ENCODE peak calls at places on chromosomes 12 and 14, in four cellular contexts. F is CD8-positive, alpha-beta T cell; P is central memory CD4-positive, alpha-beta T cell; G is GM20000. S is an unnamed sample.

GRCh38 chr12:20132818-20133217 is 235.5 kb upstream of the PDE3A start:
- DNase-seq in F (no peak), P (no peak), G (no peak), S (no peak)

GRCh38 chr14:78297843-78298242 is 127.7 kb downstream of the NRXN3 start:
- DNase-seq in F (no peak), P (no peak), G (no peak), S (no peak)

GRCh38 chr12:123167329-123167728 is 16.4 kb upstream of the PITPNM2 start:
- DNase-seq in F (no peak), P (no peak), G (no peak), S (no peak)

GRCh38 chr12:122610911-122611310 is 83.9 kb downstream of the KNTC1 start:
- DNase-seq in F (no peak), P (no peak), G (no peak), S (no peak)

GRCh38 chr12:94667031-94667540 is 16.7 kb upstream of the TMCC3 start:
- DNase-seq in F (no peak), P (no peak), G (no peak), S (no peak)

GRCh38 chr12:1104088-1104800 is 113.2 kb downstream of the ERC1 start:
- DNase-seq in F (no peak), P (no peak), G (no peak), S (no peak)

GRCh38 chr14:38964630-38965029 is 138.4 kb downstream of the SEC23A start:
- DNase-seq in F (no peak), P (no peak), G (no peak), S (no peak)

GRCh38 chr14:35355981-35356839 is 48.3 kb downstream of the NFKBIA start:
- DNase-seq in F (no peak), P (no peak), G (peak), S (no peak)

GRCh38 chr14:34667007-34667406 is 37.1 kb upstream of the SNX6 start:
- DNase-seq in F (no peak), P (no peak), G (no peak), S (no peak)

GRCh38 chr12:50440288-50440687 is 39.6 kb downstream of the LARP4 start:
- DNase-seq in F (no peak), P (no peak), G (peak), S (no peak)

GRCh38 chr14:101500061-101500460 is 61.2 kb upstream of the DIO3 start:
- DNase-seq in F (no peak), P (no peak), G (no peak), S (no peak)

GRCh38 chr12:123034865-123035264 is 54.4 kb downstream of the ARL6IP4 start:
- DNase-seq in F (no peak), P (no peak), G (no peak), S (no peak)

GRCh38 chr12:102824218-102824835 is 92.7 kb downstream of the PAH start:
- DNase-seq in F (no peak), P (no peak), G (peak), S (no peak)

GRCh38 chr14:99757331-99758070 is 35.7 kb upstream of the EML1 start:
- DNase-seq in F (no peak), P (no peak), G (no peak), S (no peak)

GRCh38 chr12:66002812-66003211 is 127.7 kb downstream of the LLPH start:
- DNase-seq in F (no peak), P (no peak), G (no peak), S (no peak)

GRCh38 chr14:39433452-39433813 is 1.2 kb upstream of the FBXO33 start:
- DNase-seq in F (no peak), P (no peak), G (no peak), S (no peak)

GRCh38 chr12:30201301-30202160 is 417.8 kb upstream of the TMTC1 start:
- DNase-seq in F (no peak), P (no peak), G (no peak), S (no peak)

GRCh38 chr14:24143511-24143910 is 2.1 kb upstream of the EMC9 start:
- DNase-seq in F (no peak), P (no peak), G (no peak), S (no peak)

GRCh38 chr14:74653386-74654138 is 41.5 kb upstream of the LTBP2 start:
- DNase-seq in F (no peak), P (no peak), G (no peak), S (no peak)

GRCh38 chr12:91249059-91250055 is 66.7 kb upstream of the DCN start:
- DNase-seq in F (no peak), P (no peak), G (no peak), S (no peak)

GRCh38 chr12:87413784-87414183 is 615.4 kb downstream of the C12orf50 start:
- DNase-seq in F (no peak), P (no peak), G (no peak), S (no peak)